ENCODE peak calls at places on chromosomes 4 and X, in four cellular contexts. X, E, K and U are unnamed samples.

GRCh38 chrX:139784788-139785187 is 76.8 kb upstream of the MCF2 start:
- DNase-seq in E (no peak), K (no peak), X (peak), U (no peak)

GRCh38 chr4:54109226-54110018 is 9.5 kb downstream of the GSX2 start:
- DNase-seq in K (no peak), X (no peak), E (no peak), U (no peak)

GRCh38 chrX:45824471-45824870 is 623.8 kb upstream of the DIPK2B start:
- DNase-seq in E (peak), K (peak), X (no peak), U (peak)

GRCh38 chr4:109702950-109703663 is at the start of gene CASP6:
- DNase-seq in K (peak), E (peak), X (peak), U (peak)

GRCh38 chr4:165331823-165332222 is 4.4 kb downstream of the MSMO1 start:
- DNase-seq in K (peak), X (no peak), E (no peak), U (no peak)

GRCh38 chr4:172953896-172954568 is 214.6 kb upstream of the GALNT7 start:
- DNase-seq in X (no peak), K (no peak), E (no peak), U (peak)

GRCh38 chrX:107894038-107894437 is 68.4 kb downstream of the MID2 start:
- DNase-seq in E (peak), X (peak), K (peak), U (peak)

GRCh38 chr4:130026185-130026584 is 930.2 kb downstream of the C4orf33 start:
- DNase-seq in K (no peak), E (no peak), X (no peak), U (no peak)

GRCh38 chrX:96729868-96730643 is 45.4 kb downstream of the DIAPH2 start:
- DNase-seq in K (no peak), E (no peak), X (no peak), U (no peak)

GRCh38 chrX:114962209-114962608 is 55.2 kb downstream of the IL13RA2 start:
- DNase-seq in K (no peak), X (no peak), E (no peak), U (no peak)

GRCh38 chr4:15455290-15455689 is 14.4 kb upstream of the CC2D2A start:
- DNase-seq in K (no peak), X (no peak), E (no peak), U (no peak)

GRCh38 chrX:23332888-23333821 is 1.5 kb upstream of the PTCHD1 start:
- DNase-seq in K (no peak), X (no peak), E (no peak), U (no peak)

GRCh38 chr4:128322311-128322710 is 34.7 kb upstream of the PGRMC2 start:
- DNase-seq in K (no peak), X (no peak), E (peak), U (no peak)

GRCh38 chrX:538311-538710 is 92.3 kb upstream of the SHOX start:
- DNase-seq in E (no peak), X (no peak), K (no peak), U (no peak)

GRCh38 chrX:137999542-137999941 is 433.6 kb downstream of the ZIC3 start:
- DNase-seq in E (no peak), X (no peak), K (no peak), U (no peak)

GRCh38 chrX:77597090-77597489 is 149.9 kb downstream of the FGF16 start:
- DNase-seq in X (no peak), E (no peak), K (peak), U (peak)

GRCh38 chr4:129146639-129147038 is 50.7 kb downstream of the C4orf33 start:
- DNase-seq in X (no peak), K (no peak), E (no peak), U (no peak)

GRCh38 chr4:100169796-100170485 is 20.3 kb downstream of the DDIT4L start:
- DNase-seq in K (no peak), X (no peak), E (no peak), U (no peak)
- TF ChIP-seq JUNB in K (no peak), X (no peak), E (no peak), U (no peak)

DNA sequence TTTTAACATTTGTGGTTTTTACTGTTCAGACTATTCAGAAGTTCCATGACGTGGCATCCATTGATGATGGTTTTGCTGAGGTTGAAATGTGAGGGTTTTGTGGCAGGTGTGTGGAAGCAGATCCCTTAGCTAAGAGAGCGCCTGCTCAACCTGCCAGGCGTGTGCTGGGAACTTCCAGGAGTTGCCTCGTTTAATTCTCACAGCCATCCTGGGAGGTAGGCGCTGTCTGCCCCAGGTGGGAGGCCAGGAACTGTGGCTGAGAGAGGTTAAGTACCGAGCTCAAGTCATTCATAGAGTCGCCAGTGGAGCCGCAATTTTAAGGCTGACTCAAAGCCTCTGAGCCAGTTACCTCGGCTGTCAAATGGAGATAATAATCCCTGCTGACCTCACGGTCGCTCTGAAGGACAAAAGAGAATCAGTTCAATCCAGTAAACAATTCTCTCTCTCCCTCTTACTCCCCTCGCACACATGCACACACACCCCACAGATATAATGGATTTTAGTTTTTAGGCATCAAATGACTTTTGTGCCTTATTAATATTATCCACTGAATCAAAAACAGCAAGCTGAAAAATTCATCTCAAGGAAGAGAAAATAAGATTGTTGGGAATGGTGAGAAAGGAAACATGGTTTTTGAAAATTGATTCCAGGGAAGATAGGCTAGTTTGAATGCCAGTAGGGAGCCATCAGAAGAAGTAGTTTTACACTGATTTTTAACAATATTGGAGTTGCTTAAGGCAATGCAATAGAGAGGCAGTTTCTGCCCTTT is 171.4 kb downstream of the PTTG2 start:
- DNase-seq in X (peak), K (no peak), E (no peak), U (no peak)
- TF ChIP-seq POLR2AphosphoS2 in X (no peak), K (no peak), E (no peak), U (no peak)

DNA sequence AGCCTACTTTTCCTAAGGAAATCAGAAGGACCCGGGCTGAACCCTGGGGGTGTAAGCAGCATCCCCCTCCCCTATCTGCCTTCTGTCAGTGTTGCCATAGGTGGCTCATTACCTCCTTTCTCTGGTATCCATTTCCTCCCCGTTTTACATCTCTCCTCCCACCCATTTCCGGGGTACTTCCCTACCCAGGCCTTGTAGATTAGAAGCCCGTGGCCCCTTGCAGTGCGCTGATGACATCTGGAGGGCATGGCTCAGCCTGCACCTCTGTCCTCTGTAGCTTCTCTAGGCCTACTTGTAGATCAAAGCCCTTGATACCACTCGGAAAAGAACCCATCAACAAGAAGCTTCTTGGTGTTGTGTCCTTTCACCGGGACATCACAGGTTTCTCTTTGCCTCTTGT is 71.8 kb downstream of the NBDY start:
- DNase-seq in E (no peak), K (no peak), X (no peak), U (no peak)
- TF ChIP-seq CTCF in E (peak), K (no peak), X (no peak), U (no peak)

GRCh38 chr4:113455081-113455480 is 306.5 kb downstream of the CAMK2D start:
- DNase-seq in X (no peak), E (no peak), K (no peak), U (no peak)

GRCh38 chr4:113449407-113449974 is 312.0 kb downstream of the CAMK2D start:
- DNase-seq in E (no peak), X (no peak), K (no peak), U (no peak)

GRCh38 chr4:113452152-113452551 is 309.4 kb downstream of the CAMK2D start:
- DNase-seq in K (no peak), X (no peak), E (no peak), U (no peak)

GRCh38 chr4:113450681-113451080 is 310.9 kb downstream of the CAMK2D start:
- DNase-seq in E (no peak), X (no peak), K (no peak), U (no peak)

DNA sequence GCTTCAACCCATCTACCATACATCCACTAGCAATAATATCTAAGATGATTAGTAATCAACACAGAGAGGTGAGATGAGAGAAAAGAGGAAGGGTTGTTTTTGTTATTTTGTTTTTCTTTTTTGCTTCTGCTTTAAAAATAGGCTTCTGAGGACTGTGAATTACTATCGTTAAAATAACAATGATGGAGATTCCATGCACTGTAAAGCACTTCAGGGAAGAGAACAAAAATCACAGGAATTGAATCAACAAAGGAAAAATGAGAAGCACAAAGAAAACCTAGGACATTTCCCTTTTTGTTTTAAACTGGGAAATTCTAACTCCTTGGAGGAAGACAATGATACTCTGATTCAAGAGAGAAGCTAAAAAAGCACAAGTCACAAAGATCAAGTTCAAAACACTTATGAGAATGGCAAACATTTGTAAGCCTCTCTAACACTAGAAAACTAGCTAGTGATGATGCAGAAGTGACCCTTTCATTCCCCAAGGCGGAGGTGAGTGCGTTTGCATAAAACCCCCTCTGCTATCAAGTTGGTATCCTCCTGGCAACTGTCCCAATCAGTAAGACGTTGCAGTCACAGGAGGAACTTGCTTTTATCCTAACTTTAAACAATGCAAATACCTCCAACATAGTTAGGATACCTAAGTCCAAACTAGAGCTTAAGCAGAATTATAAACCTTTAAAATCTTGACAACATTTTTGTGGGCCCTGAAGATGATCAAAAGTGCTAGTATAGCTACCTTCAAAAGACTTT is 308.5 kb downstream of the CAMK2D start:
- DNase-seq in K (no peak), X (no peak), E (no peak), U (no peak)
- TF ChIP-seq JUNB in K (no peak), X (no peak), E (no peak), U (no peak)

GRCh38 chr4:161767116-161767515 is 396.7 kb downstream of the FSTL5 start:
- DNase-seq in K (no peak), X (no peak), E (no peak), U (no peak)
- TF ChIP-seq POLR2AphosphoS2 in K (no peak), X (no peak), E (no peak), U (no peak)

GRCh38 chr4:125313989-125314602 is 659 bp upstream of the FAT4 start:
- DNase-seq in X (no peak), K (no peak), E (peak), U (no peak)

GRCh38 chr4:125314676-125315570 is at the start of gene FAT4:
- DNase-seq in K (peak), E (peak), X (no peak), U (peak)

GRCh38 chr4:125316391-125316780 is 1.6 kb downstream of the FAT4 start:
- DNase-seq in E (no peak), K (no peak), X (no peak), U (peak)

GRCh38 chr4:125316781-125317525 is 2.2 kb downstream of the FAT4 start:
- DNase-seq in E (no peak), K (no peak), X (no peak), U (peak)

DNA sequence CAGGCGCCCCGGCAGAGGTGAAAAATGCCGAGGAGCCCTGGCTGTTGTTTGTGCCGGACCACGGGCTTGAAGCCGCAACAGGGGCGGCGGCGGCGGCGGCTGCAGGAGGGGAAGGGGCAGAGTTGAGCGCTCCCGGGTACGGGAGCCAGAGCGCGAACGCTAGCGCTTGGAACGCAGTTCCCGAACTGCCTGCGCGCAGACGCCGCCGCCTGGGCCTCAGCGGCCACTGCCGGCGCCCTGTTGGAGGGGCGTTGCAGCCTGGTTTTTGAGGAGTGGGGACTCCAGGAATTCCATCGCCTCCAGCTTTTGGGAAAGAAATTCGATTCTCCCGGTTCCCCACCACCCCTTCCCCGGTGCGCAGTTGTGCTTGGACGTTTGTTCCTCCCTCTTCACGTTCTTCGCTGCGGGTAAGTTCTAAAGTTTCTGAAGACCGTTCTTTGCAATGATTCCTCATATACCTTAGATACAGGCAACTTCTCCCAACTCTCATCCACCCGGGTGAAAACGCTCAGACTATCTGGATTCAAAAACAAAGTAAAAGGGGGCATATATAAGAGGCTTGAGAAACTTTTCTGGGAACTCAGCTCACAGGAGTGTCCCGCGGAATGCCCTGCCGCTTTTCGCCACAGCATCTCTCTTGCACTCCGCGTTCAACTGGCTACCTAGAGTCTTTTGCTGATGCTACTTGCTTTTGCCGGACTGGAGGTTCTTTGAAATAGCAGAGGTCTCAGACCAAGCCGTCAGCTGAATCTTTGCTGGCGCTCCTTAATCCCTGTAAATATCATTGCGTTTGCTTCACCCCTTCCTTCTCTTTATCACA is 1.0 kb downstream of the FAT4 start:
- DNase-seq in X (no peak), K (no peak), E (peak), U (peak)
- TF ChIP-seq CTCF in X (no peak), K (no peak), E (peak), U (no peak)

GRCh38 chr4:27811928-27812327 is 951.3 kb downstream of the STIM2 start:
- DNase-seq in E (no peak), K (no peak), X (no peak), U (no peak)

GRCh38 chr4:27807207-27807606 is 946.6 kb downstream of the STIM2 start:
- DNase-seq in X (no peak), K (no peak), E (no peak), U (no peak)
- TF ChIP-seq JUNB in X (no peak), K (no peak), E (no peak), U (no peak)

DNA sequence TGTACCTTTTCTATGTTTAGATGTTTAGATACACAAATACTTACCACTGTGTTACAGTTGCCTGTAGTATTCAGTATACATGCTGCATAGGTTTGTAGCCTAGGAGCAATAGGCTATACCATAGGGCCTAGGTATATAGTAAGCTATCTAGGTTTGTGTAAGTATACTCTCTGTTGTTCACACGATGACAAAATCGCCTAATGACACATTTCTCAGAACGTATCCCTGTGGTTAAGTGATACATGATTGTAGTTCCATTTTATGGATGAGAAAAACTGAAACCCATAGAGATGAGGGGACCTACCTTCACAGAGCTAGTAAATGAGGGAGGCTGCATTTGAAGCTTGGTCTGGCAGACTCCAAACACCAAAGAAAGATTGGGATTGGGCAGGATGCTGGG is 79.4 kb upstream of the EFNB1 start:
- DNase-seq in E (no peak), K (no peak), X (no peak), U (no peak)
- TF ChIP-seq POLR2AphosphoS2 in E (no peak), K (no peak), X (no peak), U (no peak)

GRCh38 chrX:103565752-103566151 is 19.6 kb upstream of the TCEAL4 start:
- DNase-seq in E (no peak), X (no peak), K (no peak), U (no peak)
- TF ChIP-seq CTCF in E (no peak), X (no peak), K (no peak), U (no peak)

GRCh38 chr4:90317785-90318184 is 190.6 kb downstream of the CCSER1 start:
- DNase-seq in K (no peak), E (no peak), X (no peak), U (no peak)
- TF ChIP-seq JUNB in K (no peak), E (no peak), X (no peak), U (no peak)